ENCODE peak calls at places on chromosomes 12 and 14, in seven cellular contexts. One of them, this sample, is unnamed.
A peak's percentile ranks its signal among the peaks of the same experiment; 100 is the strongest.

GRCh38 chr14:65354715-65355114 is 57.8 kb upstream of the FUT8 start:
- DNase-seq in Peyer's patch: no peak
- DNase-seq in gastrocnemius medialis: no peak
- DNase-seq in spleen: no peak
- DNase-seq in uterus: no peak
- DNase-seq in K562: no peak
- DNase-seq in body of pancreas: peak; percentile 21
- DNase-seq in this sample: no peak

GRCh38 chr12:13431041-13431440 is 234.5 kb downstream of the EMP1 start:
- DNase-seq in gastrocnemius medialis: no peak
- DNase-seq in spleen: no peak
- DNase-seq in Peyer's patch: no peak
- DNase-seq in uterus: no peak
- DNase-seq in K562: no peak
- DNase-seq in body of pancreas: no peak
- DNase-seq in this sample: no peak

GRCh38 chr12:99984271-99985128 is at the start of gene ANKS1B:
- DNase-seq in body of pancreas: peak; percentile 40
- DNase-seq in spleen: no peak
- DNase-seq in Peyer's patch: peak; percentile 49
- DNase-seq in gastrocnemius medialis: peak; percentile 37
- DNase-seq in K562: peak; percentile 57
- DNase-seq in uterus: peak; percentile 55
- DNase-seq in this sample: peak; percentile 49

GRCh38 chr14:33851931-33852330 is 98.9 kb downstream of the EGLN3 start:
- DNase-seq in gastrocnemius medialis: no peak
- DNase-seq in K562: no peak
- DNase-seq in body of pancreas: no peak
- DNase-seq in Peyer's patch: no peak
- DNase-seq in uterus: no peak
- DNase-seq in spleen: no peak
- DNase-seq in this sample: no peak

GRCh38 chr12:32881107-32881506 is 15.5 kb downstream of the PKP2 start:
- DNase-seq in gastrocnemius medialis: no peak
- DNase-seq in spleen: no peak
- DNase-seq in K562: no peak
- DNase-seq in Peyer's patch: no peak
- DNase-seq in uterus: no peak
- DNase-seq in body of pancreas: no peak
- DNase-seq in this sample: no peak

GRCh38 chr14:56590535-56590951 is 10.9 kb downstream of the TMEM260 start:
- DNase-seq in K562: no peak
- DNase-seq in uterus: no peak
- DNase-seq in Peyer's patch: no peak
- DNase-seq in gastrocnemius medialis: no peak
- DNase-seq in spleen: no peak
- DNase-seq in body of pancreas: no peak
- DNase-seq in this sample: no peak

GRCh38 chr14:36657409-36658090 is 4.1 kb upstream of the PAX9 start:
- DNase-seq in Peyer's patch: peak; percentile 49
- DNase-seq in body of pancreas: peak; percentile 20
- DNase-seq in uterus: no peak
- DNase-seq in gastrocnemius medialis: no peak
- DNase-seq in spleen: no peak
- DNase-seq in K562: no peak
- DNase-seq in this sample: peak; percentile 37

GRCh38 chr12:74985986-74986319 is 223.7 kb downstream of the KCNC2 start:
- DNase-seq in gastrocnemius medialis: no peak
- DNase-seq in spleen: peak; percentile 53
- DNase-seq in uterus: no peak
- DNase-seq in K562: no peak
- DNase-seq in Peyer's patch: peak; percentile 34
- DNase-seq in body of pancreas: no peak
- DNase-seq in this sample: no peak

GRCh38 chr12:76920182-76921014 is 41.6 kb upstream of the CSRP2 start:
- DNase-seq in K562: no peak
- DNase-seq in uterus: no peak
- DNase-seq in Peyer's patch: no peak
- DNase-seq in body of pancreas: no peak
- DNase-seq in spleen: no peak
- DNase-seq in gastrocnemius medialis: no peak
- DNase-seq in this sample: no peak

GRCh38 chr12:25388216-25388615 is 137.5 kb upstream of the KRAS start:
- DNase-seq in uterus: no peak
- DNase-seq in gastrocnemius medialis: no peak
- DNase-seq in body of pancreas: no peak
- DNase-seq in Peyer's patch: no peak
- DNase-seq in K562: no peak
- DNase-seq in spleen: no peak
- DNase-seq in this sample: peak; percentile 24

GRCh38 chr12:31118347-31118830 is 44.7 kb downstream of the DDX11 start:
- DNase-seq in K562: peak; percentile 39
- DNase-seq in Peyer's patch: no peak
- DNase-seq in spleen: peak; percentile 74
- DNase-seq in body of pancreas: no peak
- DNase-seq in gastrocnemius medialis: no peak
- DNase-seq in uterus: peak; percentile 43
- DNase-seq in this sample: peak; percentile 17

GRCh38 chr12:2265461-2266167 is 212.8 kb downstream of the CACNA1C start:
- DNase-seq in Peyer's patch: no peak
- DNase-seq in gastrocnemius medialis: no peak
- DNase-seq in K562: no peak
- DNase-seq in body of pancreas: no peak
- DNase-seq in uterus: no peak
- DNase-seq in spleen: peak; percentile 17
- DNase-seq in this sample: no peak

GRCh38 chr14:41235466-41235865 is 371.2 kb upstream of the LRFN5 start:
- DNase-seq in Peyer's patch: no peak
- DNase-seq in spleen: no peak
- DNase-seq in uterus: no peak
- DNase-seq in gastrocnemius medialis: no peak
- DNase-seq in K562: no peak
- DNase-seq in body of pancreas: no peak
- DNase-seq in this sample: no peak

GRCh38 chr12:89135976-89136634 is 216.2 kb downstream of the DUSP6 start:
- DNase-seq in gastrocnemius medialis: no peak
- DNase-seq in K562: no peak
- DNase-seq in uterus: no peak
- DNase-seq in body of pancreas: no peak
- DNase-seq in spleen: no peak
- DNase-seq in Peyer's patch: no peak
- DNase-seq in this sample: no peak

GRCh38 chr14:65109357-65109756 is 7.0 kb upstream of the MAX start:
- DNase-seq in spleen: no peak
- DNase-seq in Peyer's patch: no peak
- DNase-seq in uterus: no peak
- DNase-seq in K562: no peak
- DNase-seq in body of pancreas: no peak
- DNase-seq in gastrocnemius medialis: no peak
- DNase-seq in this sample: no peak

GRCh38 chr14:98952595-98953325 is 319.2 kb downstream of the BCL11B start:
- DNase-seq in body of pancreas: no peak
- DNase-seq in K562: no peak
- DNase-seq in gastrocnemius medialis: no peak
- DNase-seq in Peyer's patch: no peak
- DNase-seq in uterus: no peak
- DNase-seq in spleen: no peak
- DNase-seq in this sample: no peak

GRCh38 chr12:94721173-94721572 is 70.8 kb upstream of the TMCC3 start:
- DNase-seq in Peyer's patch: no peak
- DNase-seq in gastrocnemius medialis: no peak
- DNase-seq in spleen: no peak
- DNase-seq in body of pancreas: no peak
- DNase-seq in uterus: no peak
- DNase-seq in K562: no peak
- DNase-seq in this sample: no peak

GRCh38 chr14:58749066-58749669 is 111.4 kb downstream of the DACT1 start:
- DNase-seq in uterus: no peak
- DNase-seq in K562: peak; percentile 58
- DNase-seq in spleen: no peak
- DNase-seq in body of pancreas: peak; percentile 14
- DNase-seq in Peyer's patch: no peak
- DNase-seq in gastrocnemius medialis: no peak
- DNase-seq in this sample: peak; percentile 11

GRCh38 chr14:100128688-100129087 is 30.8 kb downstream of the DEGS2 start:
- DNase-seq in K562: no peak
- DNase-seq in spleen: no peak
- DNase-seq in gastrocnemius medialis: peak; percentile 33
- DNase-seq in Peyer's patch: no peak
- DNase-seq in uterus: no peak
- DNase-seq in body of pancreas: no peak
- DNase-seq in this sample: no peak

GRCh38 chr12:49838973-49839633 is 3.8 kb downstream of the BCDIN3D start:
- DNase-seq in body of pancreas: no peak
- DNase-seq in Peyer's patch: no peak
- DNase-seq in K562: peak; percentile 43
- DNase-seq in uterus: no peak
- DNase-seq in gastrocnemius medialis: no peak
- DNase-seq in spleen: no peak
- DNase-seq in this sample: peak; percentile 42

GRCh38 chr14:94376976-94377865 is 11.2 kb downstream of the SERPINA1 start:
- DNase-seq in gastrocnemius medialis: no peak
- DNase-seq in spleen: no peak
- DNase-seq in body of pancreas: no peak
- DNase-seq in uterus: no peak
- DNase-seq in K562: no peak
- DNase-seq in Peyer's patch: no peak
- DNase-seq in this sample: no peak
- TF ChIP-seq POLR2A in gastrocnemius medialis: no peak
- TF ChIP-seq POLR2A in spleen: no peak
- TF ChIP-seq POLR2A in body of pancreas: no peak
- TF ChIP-seq POLR2A in uterus: no peak
- TF ChIP-seq POLR2A in K562: no peak
- TF ChIP-seq POLR2A in Peyer's patch: no peak
- TF ChIP-seq POLR2A in this sample: no peak

GRCh38 chr12:121810833-121811433 is 7.1 kb downstream of the SETD1B start:
- DNase-seq in K562: peak; percentile 21
- DNase-seq in uterus: no peak
- DNase-seq in spleen: no peak
- DNase-seq in body of pancreas: no peak
- DNase-seq in Peyer's patch: no peak
- DNase-seq in gastrocnemius medialis: peak; percentile 13
- DNase-seq in this sample: no peak
- TF ChIP-seq POLR2A in K562: no peak
- TF ChIP-seq POLR2A in uterus: no peak
- TF ChIP-seq POLR2A in spleen: no peak
- TF ChIP-seq POLR2A in body of pancreas: no peak
- TF ChIP-seq POLR2A in Peyer's patch: no peak
- TF ChIP-seq POLR2A in gastrocnemius medialis: no peak
- TF ChIP-seq POLR2A in this sample: no peak

DNA sequence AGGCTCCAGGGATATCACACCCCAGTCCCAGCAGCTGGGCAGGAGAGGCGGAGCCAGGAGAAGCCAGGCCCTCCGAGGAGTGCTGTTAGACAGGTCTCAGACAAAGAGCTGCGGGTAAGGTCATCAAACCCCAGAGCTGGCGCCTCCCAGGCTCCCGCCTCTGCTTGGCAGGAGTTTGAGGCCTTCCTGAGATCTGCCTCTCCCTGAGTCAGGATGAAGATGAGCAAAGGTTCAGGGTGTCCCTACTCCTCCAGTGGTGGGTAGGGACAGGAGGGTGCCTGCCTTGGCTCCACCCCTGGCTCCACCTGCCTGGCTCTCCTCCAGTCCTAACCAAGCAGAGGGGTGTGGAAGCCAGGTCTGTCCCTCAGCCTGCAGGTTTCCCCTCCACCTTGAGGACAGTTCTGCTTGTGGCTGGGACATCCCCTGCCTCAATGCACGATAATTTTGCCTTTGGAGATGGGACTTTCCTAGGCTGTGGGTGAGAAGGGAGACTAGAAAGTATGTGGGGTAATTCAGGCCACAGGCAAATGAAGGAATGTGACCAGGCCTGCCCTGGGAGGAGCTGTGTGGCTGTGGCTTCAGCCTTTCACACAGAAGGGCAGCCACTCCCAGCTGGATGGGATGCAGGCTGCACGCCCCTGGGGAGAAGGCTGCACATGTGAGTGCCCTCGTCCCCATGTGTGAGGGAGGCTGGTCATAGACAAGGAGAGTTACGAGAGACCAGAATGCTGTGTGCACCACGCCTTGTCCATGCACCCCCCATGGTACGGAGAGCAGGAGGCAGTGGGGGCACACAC is 2.2 kb downstream of the PLEKHG6 start:
- DNase-seq in uterus: no peak
- DNase-seq in spleen: no peak
- DNase-seq in body of pancreas: peak; percentile 51
- DNase-seq in Peyer's patch: peak; percentile 95
- DNase-seq in K562: no peak
- DNase-seq in gastrocnemius medialis: no peak
- DNase-seq in this sample: no peak
- TF ChIP-seq POLR2A in uterus: no peak
- TF ChIP-seq POLR2A in spleen: no peak
- TF ChIP-seq POLR2A in body of pancreas: no peak
- TF ChIP-seq POLR2A in Peyer's patch: peak; percentile 80
- TF ChIP-seq POLR2A in K562: no peak
- TF ChIP-seq POLR2A in gastrocnemius medialis: no peak
- TF ChIP-seq POLR2A in this sample: no peak

DNA sequence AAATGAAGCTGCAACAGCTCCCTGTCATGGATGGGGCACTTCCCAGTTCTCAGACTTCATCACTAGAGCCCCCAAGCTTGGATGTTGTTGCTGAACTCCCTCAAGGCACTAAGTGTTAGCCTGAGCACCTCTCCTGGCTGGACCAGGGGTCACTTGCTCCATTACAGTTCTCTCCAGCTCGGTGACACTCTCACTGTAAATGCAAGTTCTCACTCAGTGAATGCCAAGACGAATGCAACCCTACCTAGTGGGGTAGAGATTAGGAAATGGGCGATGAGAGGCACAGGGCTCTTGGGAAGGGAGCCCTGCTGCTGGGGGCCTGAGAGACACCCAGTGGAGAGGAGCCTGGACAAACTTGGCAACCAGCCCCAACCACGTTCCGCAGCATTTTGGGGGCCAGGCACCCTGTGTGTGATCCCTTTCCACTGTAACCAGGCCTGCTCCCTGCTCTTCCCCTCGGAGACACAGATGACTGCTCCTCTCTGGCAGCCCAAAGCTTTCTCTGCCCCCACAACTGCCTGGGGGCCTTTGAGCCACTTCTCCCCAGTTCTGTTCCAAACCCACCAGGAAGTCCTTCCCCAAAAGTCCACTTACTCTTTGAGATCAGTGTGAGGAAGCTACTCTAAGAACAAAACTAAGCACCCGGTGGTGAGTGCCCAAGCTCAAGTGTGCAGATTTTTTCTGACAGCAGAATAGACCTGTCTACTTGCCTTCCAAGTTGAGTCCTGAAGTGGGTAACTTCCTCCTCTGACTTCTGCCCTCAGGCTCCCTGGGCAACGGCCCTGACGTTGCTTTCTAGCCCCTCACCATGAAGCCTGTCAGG is 8.0 kb upstream of the SELPLG start:
- DNase-seq in gastrocnemius medialis: peak; percentile 18
- DNase-seq in uterus: no peak
- DNase-seq in Peyer's patch: no peak
- DNase-seq in K562: peak; percentile 26
- DNase-seq in body of pancreas: no peak
- DNase-seq in spleen: peak; percentile 64
- DNase-seq in this sample: no peak
- TF ChIP-seq POLR2A in gastrocnemius medialis: no peak
- TF ChIP-seq POLR2A in uterus: no peak
- TF ChIP-seq POLR2A in Peyer's patch: no peak
- TF ChIP-seq POLR2A in K562: no peak
- TF ChIP-seq POLR2A in body of pancreas: no peak
- TF ChIP-seq POLR2A in spleen: no peak
- TF ChIP-seq POLR2A in this sample: no peak

GRCh38 chr12:109863961-109864712 is 16.2 kb downstream of the GLTP start:
- DNase-seq in body of pancreas: peak; percentile 82
- DNase-seq in gastrocnemius medialis: no peak
- DNase-seq in spleen: no peak
- DNase-seq in uterus: no peak
- DNase-seq in Peyer's patch: no peak
- DNase-seq in K562: no peak
- DNase-seq in this sample: no peak
- TF ChIP-seq POLR2A in body of pancreas: peak; percentile 44
- TF ChIP-seq POLR2A in gastrocnemius medialis: no peak
- TF ChIP-seq POLR2A in spleen: no peak
- TF ChIP-seq POLR2A in uterus: no peak
- TF ChIP-seq POLR2A in Peyer's patch: no peak
- TF ChIP-seq POLR2A in K562: no peak
- TF ChIP-seq POLR2A in this sample: no peak

This sample was measured in erythroblast.